ENCODE peak calls at places on chromosomes 12 and 14, in ten cellular contexts. D is upper lobe of right lung; J is uterus; L is adrenal gland; U is heart right ventricle; T is brain microvascular endothelial cell; F is tibial nerve; C is AG04450; I is AG09319; P is CD8-positive, alpha-beta T cell. E is an unnamed sample.
A peak's percentile ranks its signal among the peaks of the same experiment; 100 is the strongest.

GRCh38 chr12:64650762-64651161 is 40.5 kb downstream of the RASSF3 start:
- DNase-seq in D (no peak), J (no peak), L (no peak), U (no peak), T (no peak), F (no peak), C (no peak), I (no peak), P (no peak), E (no peak)

GRCh38 chr12:28611115-28611435 is 420.8 kb downstream of the CCDC91 start:
- DNase-seq in D (no peak), J (peak; percentile 20), L (no peak), U (no peak), T (peak; percentile 91), F (no peak), C (peak; percentile 69), I (peak; percentile 60), P (no peak), E (no peak)

GRCh38 chr14:63860146-63860545 is 7.3 kb downstream of the SYNE2 start:
- DNase-seq in D (no peak), J (no peak), L (no peak), U (no peak), T (no peak), F (no peak), C (no peak), I (no peak), P (no peak), E (no peak)

GRCh38 chr12:109728921-109729836 is 15.6 kb downstream of the FAM222A start:
- DNase-seq in D (peak; percentile 49), J (no peak), L (no peak), U (no peak), T (no peak), F (no peak), C (no peak), I (no peak), P (no peak), E (no peak)

GRCh38 chr12:43937947-43938346 is 102.1 kb downstream of the TMEM117 start:
- DNase-seq in D (no peak), J (no peak), L (no peak), U (no peak), T (peak; percentile 14), F (no peak), C (no peak), I (no peak), P (no peak), E (no peak)

GRCh38 chr14:34501997-34502396 is 37.5 kb downstream of the EAPP start:
- DNase-seq in D (no peak), J (no peak), L (no peak), U (no peak), T (peak; percentile 29), F (no peak), C (no peak), I (no peak), P (no peak), E (no peak)

GRCh38 chr12:41932470-41932991 is 212.1 kb downstream of the GXYLT1 start:
- DNase-seq in D (peak; percentile 83), J (peak; percentile 36), L (peak; percentile 67), U (peak; percentile 84), T (no peak), F (peak; percentile 36), C (no peak), I (no peak), P (peak; percentile 6), E (no peak)

GRCh38 chr12:50740307-50740706 is 23.6 kb upstream of the ATF1 start:
- DNase-seq in D (no peak), J (no peak), L (no peak), U (no peak), T (no peak), F (no peak), C (no peak), I (no peak), P (no peak), E (no peak)

GRCh38 chr12:117547209-117547608 is 185.8 kb upstream of the NOS1 start:
- DNase-seq in D (no peak), J (no peak), L (no peak), U (no peak), T (no peak), F (no peak), C (no peak), I (no peak), P (no peak), E (no peak)

GRCh38 chr14:48005986-48006385 is 330.6 kb upstream of the MDGA2 start:
- DNase-seq in D (no peak), J (no peak), L (no peak), U (no peak), T (no peak), F (no peak), C (no peak), I (no peak), P (no peak), E (no peak)

DNA sequence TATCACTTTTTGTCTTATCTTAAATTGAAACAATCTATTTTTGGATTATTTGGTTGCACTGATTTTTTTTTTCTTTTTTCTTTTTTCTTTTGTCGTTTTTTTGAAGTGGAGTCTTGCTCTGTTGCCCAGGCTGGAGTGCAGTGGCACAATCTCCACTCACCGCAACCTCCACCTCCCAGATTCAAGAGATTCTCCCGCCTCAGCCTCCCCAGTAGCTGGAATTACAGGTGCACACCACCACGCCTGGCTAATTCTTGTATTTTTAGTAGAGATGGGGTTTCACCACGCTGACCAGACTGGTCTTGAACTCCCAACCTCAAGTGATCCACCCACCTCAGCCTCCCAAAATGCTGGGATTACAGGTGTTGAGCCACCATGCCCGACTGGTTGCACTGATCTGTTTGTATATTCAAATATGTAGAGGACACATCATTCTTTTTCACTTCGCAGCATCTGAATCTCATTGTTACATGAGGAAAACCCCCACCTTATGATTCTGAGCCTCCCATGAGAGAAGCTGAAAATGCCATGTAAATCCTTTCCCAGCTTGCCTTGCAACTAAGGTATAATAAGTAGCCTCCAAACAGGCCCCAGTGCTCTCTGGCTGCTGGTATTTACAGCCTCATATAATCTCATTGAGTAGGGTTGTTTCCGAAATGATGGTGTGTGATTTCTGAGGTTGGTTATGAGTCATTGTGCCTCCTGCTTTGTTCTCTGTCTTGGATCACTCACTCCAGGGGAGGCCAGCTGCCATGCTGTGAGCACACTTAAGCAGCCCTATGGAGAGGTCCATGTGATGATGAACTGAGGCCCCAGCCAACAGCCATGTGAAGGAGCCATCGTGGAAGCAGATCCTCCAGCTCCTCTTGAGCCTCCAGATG is 5.2 kb upstream of the HSP90B1 start:
- DNase-seq in D (no peak), J (no peak), L (no peak), U (no peak), T (peak; percentile 90), F (no peak), C (peak; percentile 49), I (no peak), P (peak; percentile 22), E (no peak)
- TF ChIP-seq CTCF in D (no peak), J (no peak), L (no peak), U (no peak), T (no peak), F (no peak), C (no peak), I (no peak), P (no peak), E (no peak)

GRCh38 chr14:104680806-104681688 is 8.4 kb upstream of the INF2 start:
- DNase-seq in D (peak; percentile 81), J (peak; percentile 66), L (peak; percentile 87), U (no peak), T (peak; percentile 74), F (no peak), C (no peak), I (no peak), P (no peak), E (no peak)
- TF ChIP-seq CTCF in D (peak; percentile 17), J (peak; percentile 14), L (peak; percentile 33), U (no peak), T (peak; percentile 48), F (no peak), C (peak; percentile 37), I (peak; percentile 7), P (no peak), E (peak; percentile 16)

DNA sequence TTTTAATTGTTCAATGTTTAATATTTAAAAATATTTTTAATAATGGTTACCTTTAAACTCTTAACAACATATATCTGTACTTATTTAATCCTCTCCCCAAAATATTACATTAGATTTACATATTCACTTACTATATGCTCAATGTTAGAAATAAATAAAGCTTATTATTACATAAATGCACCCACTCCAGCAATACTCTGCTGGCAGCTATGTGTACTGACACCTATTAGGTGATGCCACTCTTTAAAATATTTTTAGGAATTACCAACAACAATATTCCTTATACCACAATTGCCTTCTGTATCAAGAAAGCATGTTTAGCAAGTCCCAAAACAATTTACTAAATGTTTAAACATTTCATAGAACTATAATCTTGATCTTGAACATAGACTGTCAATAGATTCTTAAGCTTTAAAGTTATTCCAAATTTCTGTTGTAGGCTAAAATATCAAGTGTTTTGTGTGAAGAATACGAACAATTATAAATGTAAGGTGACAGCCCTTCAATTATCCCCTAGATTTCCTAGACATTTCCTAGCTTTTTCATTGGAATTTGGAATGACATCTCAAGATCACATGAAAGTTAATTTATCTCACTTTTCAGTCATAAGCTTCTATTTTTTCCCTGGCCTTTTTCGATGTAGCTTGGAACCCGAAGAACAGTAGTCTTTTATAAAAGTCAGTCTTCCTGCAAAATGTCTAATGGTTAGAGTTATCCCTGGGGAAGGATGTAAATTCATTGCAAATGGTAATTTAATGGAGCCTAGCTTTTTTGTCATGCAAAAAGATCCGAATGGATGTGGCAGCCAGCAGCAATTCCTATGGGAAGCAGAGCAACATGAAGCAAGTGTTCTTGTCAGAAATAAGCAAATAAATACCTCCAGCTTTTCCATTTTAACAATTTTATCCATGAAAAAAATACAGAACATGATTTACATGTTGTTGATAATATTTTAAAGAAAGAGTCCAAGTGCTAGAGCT is 907.5 kb upstream of the ATXN7L3B start:
- DNase-seq in D (no peak), J (no peak), L (no peak), U (no peak), T (no peak), F (no peak), C (no peak), I (no peak), P (no peak), E (no peak)
- TF ChIP-seq CTCF in D (no peak), J (no peak), L (no peak), U (no peak), T (peak; percentile 3), F (no peak), C (no peak), I (no peak), P (no peak), E (no peak)

DNA sequence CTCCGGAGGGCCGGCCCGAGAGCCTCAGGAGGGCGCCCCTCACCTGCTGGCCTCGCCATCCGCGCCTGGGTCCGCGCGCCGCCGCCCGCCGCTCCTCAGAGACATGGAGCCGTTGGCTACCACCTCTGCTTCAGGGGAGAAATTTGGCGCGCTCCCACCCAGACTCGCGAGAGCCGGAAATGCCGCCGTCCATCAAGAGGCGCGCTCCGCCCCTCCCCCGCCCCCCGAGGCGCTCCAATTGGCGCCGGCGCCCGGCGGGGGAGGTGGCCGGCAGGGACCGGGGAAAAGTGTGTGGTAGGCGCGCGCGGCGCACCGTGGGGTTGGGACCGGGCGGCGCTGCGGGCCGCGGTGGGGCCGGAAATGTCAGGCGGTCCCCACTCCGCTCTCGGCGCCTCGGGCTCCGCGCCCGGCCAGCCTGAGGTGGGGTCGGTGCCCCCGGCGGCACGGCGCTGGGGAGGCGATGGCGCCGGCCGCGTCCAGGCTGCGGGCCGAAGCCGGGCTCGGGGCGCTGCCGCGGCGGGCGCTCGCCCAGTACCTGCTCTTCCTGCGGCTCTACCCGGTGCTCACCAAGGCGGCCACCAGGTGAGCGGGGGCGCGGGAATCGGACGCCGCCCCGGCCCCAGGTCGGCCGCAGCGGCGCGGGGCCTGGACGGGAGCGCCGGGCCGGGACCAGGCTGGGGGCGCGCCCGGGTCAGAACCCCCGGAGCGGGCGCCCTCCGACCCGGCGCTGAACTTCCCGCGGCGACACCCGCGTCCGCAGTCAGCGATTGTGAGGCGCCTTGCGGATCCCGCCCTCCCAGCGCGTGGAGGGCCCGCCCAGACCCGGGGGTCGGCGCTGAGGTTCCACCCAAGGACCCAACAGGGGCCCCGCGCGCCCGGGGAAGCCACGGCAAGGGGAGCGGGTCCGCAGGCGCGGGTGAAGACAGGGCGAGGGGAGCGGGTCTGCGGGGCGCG is at the start of the genes POLE and PXMP2:
- DNase-seq in D (peak; percentile 98), J (peak; percentile 97), L (peak; percentile 98), U (peak; percentile 97), T (peak; percentile 95), F (peak; percentile 94), C (peak; percentile 79), I (peak; percentile 83), P (peak; percentile 96), E (peak; percentile 96)
- TF ChIP-seq CTCF in D (no peak), J (peak; percentile 10), L (no peak), U (no peak), T (no peak), F (peak; percentile 52), C (no peak), I (no peak), P (no peak), E (no peak)

E was measured in D721Med.